ENCODE peak calls at places on chromosome X, in five cellular contexts. One of them, this sample, is unnamed.

GRCh38 chrX:47573334-47574095 is 8.7 kb upstream of the TIMP1 start:
- DNase-seq in uterus: peak
- DNase-seq in body of pancreas: peak
- DNase-seq in IMR-90: peak
- DNase-seq in A549: no peak
- DNase-seq in this sample: no peak

GRCh38 chrX:16585486-16586370 is 64.2 kb upstream of the S100G start:
- DNase-seq in uterus: no peak
- DNase-seq in IMR-90: no peak
- DNase-seq in A549: no peak
- DNase-seq in body of pancreas: no peak
- DNase-seq in this sample: no peak

GRCh38 chrX:150086371-150086770 is 148.1 kb upstream of the EOLA2 start:
- DNase-seq in body of pancreas: no peak
- DNase-seq in IMR-90: no peak
- DNase-seq in A549: no peak
- DNase-seq in uterus: no peak
- DNase-seq in this sample: no peak

GRCh38 chrX:108186811-108187210 is 95.2 kb downstream of the ATG4A start:
- DNase-seq in A549: peak
- DNase-seq in uterus: no peak
- DNase-seq in IMR-90: peak
- DNase-seq in body of pancreas: no peak
- DNase-seq in this sample: no peak

GRCh38 chrX:3244955-3245354 is 101.5 kb downstream of the MXRA5 start:
- DNase-seq in body of pancreas: no peak
- DNase-seq in uterus: no peak
- DNase-seq in IMR-90: no peak
- DNase-seq in A549: peak
- DNase-seq in this sample: peak

GRCh38 chrX:10387011-10387410 is 230.2 kb downstream of the CLCN4 start:
- DNase-seq in uterus: no peak
- DNase-seq in A549: no peak
- DNase-seq in body of pancreas: no peak
- DNase-seq in IMR-90: peak
- DNase-seq in this sample: no peak

GRCh38 chrX:50581405-50581804 is 110.8 kb upstream of the DGKK start:
- DNase-seq in IMR-90: no peak
- DNase-seq in uterus: no peak
- DNase-seq in body of pancreas: no peak
- DNase-seq in A549: no peak
- DNase-seq in this sample: no peak

GRCh38 chrX:26442340-26442739 is 226.4 kb downstream of the MAGEB5 start:
- DNase-seq in body of pancreas: peak
- DNase-seq in uterus: no peak
- DNase-seq in IMR-90: peak
- DNase-seq in A549: peak
- DNase-seq in this sample: no peak

GRCh38 chrX:142095816-142096215 is 109.3 kb downstream of the MAGEC2 start:
- DNase-seq in A549: no peak
- DNase-seq in IMR-90: no peak
- DNase-seq in uterus: no peak
- DNase-seq in body of pancreas: no peak
- DNase-seq in this sample: no peak

GRCh38 chrX:48045410-48046311 is 25.8 kb downstream of the ZNF630 start:
- DNase-seq in body of pancreas: peak
- DNase-seq in uterus: peak
- DNase-seq in IMR-90: peak
- DNase-seq in A549: no peak
- DNase-seq in this sample: peak

GRCh38 chrX:118156254-118156952 is 39.8 kb upstream of the KLHL13 start:
- DNase-seq in IMR-90: no peak
- DNase-seq in uterus: no peak
- DNase-seq in A549: no peak
- DNase-seq in body of pancreas: peak
- DNase-seq in this sample: no peak

GRCh38 chrX:146854281-146854680 is 39.7 kb upstream of the CXorf51A start:
- DNase-seq in uterus: no peak
- DNase-seq in IMR-90: no peak
- DNase-seq in body of pancreas: no peak
- DNase-seq in A549: no peak
- DNase-seq in this sample: no peak

GRCh38 chrX:9241427-9241826 is 207.5 kb upstream of the FAM9B start:
- DNase-seq in body of pancreas: no peak
- DNase-seq in uterus: no peak
- DNase-seq in IMR-90: no peak
- DNase-seq in A549: no peak
- DNase-seq in this sample: no peak

GRCh38 chrX:110317079-110317819 is 636 bp downstream of the AMMECR1 start:
- DNase-seq in IMR-90: no peak
- DNase-seq in A549: peak
- DNase-seq in uterus: peak
- DNase-seq in body of pancreas: peak
- DNase-seq in this sample: peak

GRCh38 chrX:9312922-9313867 is 151.7 kb upstream of the TBL1X start:
- DNase-seq in uterus: no peak
- DNase-seq in body of pancreas: peak
- DNase-seq in IMR-90: no peak
- DNase-seq in A549: peak
- DNase-seq in this sample: peak

GRCh38 chrX:72027024-72027913 is 104.4 kb downstream of the RTL5 start:
- DNase-seq in uterus: no peak
- DNase-seq in IMR-90: no peak
- DNase-seq in body of pancreas: no peak
- DNase-seq in A549: no peak
- DNase-seq in this sample: no peak

GRCh38 chrX:78329486-78329885 is 2.1 kb upstream of the CYSLTR1 start:
- DNase-seq in body of pancreas: no peak
- DNase-seq in uterus: no peak
- DNase-seq in A549: no peak
- DNase-seq in IMR-90: no peak
- DNase-seq in this sample: no peak

GRCh38 chrX:17082831-17083230 is 136.4 kb downstream of the REPS2 start:
- DNase-seq in uterus: no peak
- DNase-seq in body of pancreas: peak
- DNase-seq in A549: peak
- DNase-seq in IMR-90: no peak
- DNase-seq in this sample: peak

GRCh38 chrX:8484360-8484759 is 19.7 kb downstream of the VCX3B start:
- DNase-seq in uterus: no peak
- DNase-seq in A549: no peak
- DNase-seq in IMR-90: no peak
- DNase-seq in body of pancreas: no peak
- DNase-seq in this sample: no peak

GRCh38 chrX:20347486-20347885 is 80.8 kb upstream of the RPS6KA3 start:
- DNase-seq in A549: no peak
- DNase-seq in body of pancreas: no peak
- DNase-seq in uterus: no peak
- DNase-seq in IMR-90: peak
- DNase-seq in this sample: no peak

GRCh38 chrX:134885336-134886016 is 105.3 kb upstream of the SMIM10 start:
- DNase-seq in body of pancreas: no peak
- DNase-seq in A549: no peak
- DNase-seq in IMR-90: no peak
- DNase-seq in uterus: no peak
- DNase-seq in this sample: no peak

GRCh38 chrX:48919360-48919821 is 567 bp upstream of the PIM2 start:
- DNase-seq in uterus: no peak
- DNase-seq in body of pancreas: no peak
- DNase-seq in IMR-90: no peak
- DNase-seq in A549: no peak
- DNase-seq in this sample: peak

GRCh38 chrX:129652565-129653169 is 2.1 kb downstream of the APLN start:
- DNase-seq in body of pancreas: no peak
- DNase-seq in uterus: no peak
- DNase-seq in IMR-90: no peak
- DNase-seq in A549: no peak
- DNase-seq in this sample: no peak
- TF ChIP-seq POLR2A in body of pancreas: no peak
- TF ChIP-seq POLR2A in uterus: no peak
- TF ChIP-seq POLR2A in IMR-90: no peak
- TF ChIP-seq POLR2A in A549: no peak
- TF ChIP-seq POLR2A in this sample: no peak

GRCh38 chrX:44906041-44906440 is 33.1 kb downstream of the KDM6A start:
- DNase-seq in IMR-90: no peak
- DNase-seq in body of pancreas: no peak
- DNase-seq in A549: no peak
- DNase-seq in uterus: no peak
- DNase-seq in this sample: no peak

GRCh38 chrX:44903107-44903506 is 30.1 kb downstream of the KDM6A start:
- DNase-seq in uterus: no peak
- DNase-seq in IMR-90: peak
- DNase-seq in A549: peak
- DNase-seq in body of pancreas: no peak
- DNase-seq in this sample: no peak

GRCh38 chrX:44906542-44906941 is 33.6 kb downstream of the KDM6A start:
- DNase-seq in A549: no peak
- DNase-seq in body of pancreas: no peak
- DNase-seq in uterus: no peak
- DNase-seq in IMR-90: no peak
- DNase-seq in this sample: no peak

GRCh38 chrX:44903842-44904530 is 31.0 kb downstream of the KDM6A start:
- DNase-seq in body of pancreas: no peak
- DNase-seq in A549: no peak
- DNase-seq in IMR-90: no peak
- DNase-seq in uterus: no peak
- DNase-seq in this sample: no peak

DNA sequence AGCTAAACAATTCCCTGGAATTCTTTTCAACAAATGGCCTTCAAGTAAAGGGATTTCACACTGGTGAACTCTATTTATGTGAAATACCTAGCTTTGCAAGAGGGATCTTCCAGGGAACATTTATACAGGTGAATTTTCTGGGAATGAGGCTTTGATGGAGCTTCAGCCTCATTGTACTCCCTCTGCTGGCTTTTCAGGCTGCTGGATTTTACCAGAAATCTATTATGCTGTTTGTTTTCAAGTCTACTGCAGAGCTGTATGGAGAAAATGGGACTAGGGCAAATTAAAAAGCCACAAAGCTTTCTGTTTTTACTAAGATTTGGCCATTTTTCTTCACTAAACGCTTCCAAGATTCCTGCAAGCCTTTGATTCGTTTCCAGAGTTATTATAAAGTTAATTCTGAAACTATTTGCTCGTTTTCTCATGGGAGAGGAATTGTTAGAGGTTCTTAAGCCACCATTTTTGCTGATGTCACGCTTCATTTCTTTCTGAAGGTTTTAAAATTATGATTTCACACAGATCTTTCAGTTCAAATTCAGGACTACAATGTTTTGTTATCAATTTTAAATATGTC is 31.6 kb downstream of the KDM6A start:
- DNase-seq in A549: no peak
- DNase-seq in body of pancreas: no peak
- DNase-seq in uterus: no peak
- DNase-seq in IMR-90: no peak
- DNase-seq in this sample: no peak
- H3K4me3 ChIP-seq in A549: no peak
- H3K4me3 ChIP-seq in body of pancreas: no peak
- H3K4me3 ChIP-seq in uterus: no peak
- H3K4me3 ChIP-seq in IMR-90: no peak
- H3K4me3 ChIP-seq in this sample: no peak

GRCh38 chrX:154804957-154805695 is at the start of gene MPP1:
- DNase-seq in uterus: peak
- DNase-seq in IMR-90: peak
- DNase-seq in A549: peak
- DNase-seq in body of pancreas: peak
- DNase-seq in this sample: peak
- TF ChIP-seq POLR2A in uterus: peak
- TF ChIP-seq POLR2A in IMR-90: no peak
- TF ChIP-seq POLR2A in A549: no peak
- TF ChIP-seq POLR2A in body of pancreas: peak
- TF ChIP-seq POLR2A in this sample: peak

GRCh38 chrX:154547245-154548027 is at the start of gene IKBKG:
- DNase-seq in uterus: peak
- DNase-seq in body of pancreas: peak
- DNase-seq in IMR-90: peak
- DNase-seq in A549: peak
- DNase-seq in this sample: peak

GRCh38 chrX:154544885-154545284 is 1.8 kb downstream of the G6PD start:
- DNase-seq in IMR-90: no peak
- DNase-seq in body of pancreas: no peak
- DNase-seq in uterus: no peak
- DNase-seq in A549: no peak
- DNase-seq in this sample: no peak

GRCh38 chrX:154546354-154547244 is at the start of gene G6PD:
- DNase-seq in IMR-90: peak
- DNase-seq in uterus: no peak
- DNase-seq in body of pancreas: peak
- DNase-seq in A549: peak
- DNase-seq in this sample: peak

GRCh38 chrX:154548028-154548316 is 552 bp downstream of the IKBKG start:
- DNase-seq in body of pancreas: no peak
- DNase-seq in IMR-90: peak
- DNase-seq in uterus: no peak
- DNase-seq in A549: no peak
- DNase-seq in this sample: no peak

GRCh38 chrX:154545673-154546274 is 872 bp downstream of the G6PD start:
- DNase-seq in uterus: no peak
- DNase-seq in body of pancreas: no peak
- DNase-seq in A549: peak
- DNase-seq in IMR-90: no peak
- DNase-seq in this sample: no peak
- H3K4me3 ChIP-seq in uterus: peak
- H3K4me3 ChIP-seq in body of pancreas: no peak
- H3K4me3 ChIP-seq in A549: peak
- H3K4me3 ChIP-seq in IMR-90: peak
- H3K4me3 ChIP-seq in this sample: peak

GRCh38 chrX:7028246-7028645 is 119.3 kb upstream of the STS start:
- DNase-seq in body of pancreas: no peak
- DNase-seq in IMR-90: peak
- DNase-seq in uterus: no peak
- DNase-seq in A549: no peak
- DNase-seq in this sample: no peak
- TF ChIP-seq POLR2A in body of pancreas: no peak
- TF ChIP-seq POLR2A in IMR-90: no peak
- TF ChIP-seq POLR2A in uterus: no peak
- TF ChIP-seq POLR2A in A549: no peak
- TF ChIP-seq POLR2A in this sample: no peak

GRCh38 chrX:153828308-153828707 is 2.0 kb downstream of the PDZD4 start:
- DNase-seq in IMR-90: no peak
- DNase-seq in uterus: peak
- DNase-seq in body of pancreas: no peak
- DNase-seq in A549: no peak
- DNase-seq in this sample: no peak
- H3K4me3 ChIP-seq in IMR-90: no peak
- H3K4me3 ChIP-seq in uterus: peak
- H3K4me3 ChIP-seq in body of pancreas: no peak
- H3K4me3 ChIP-seq in A549: peak
- H3K4me3 ChIP-seq in this sample: no peak

GRCh38 chrX:119468930-119469635 is 839 bp downstream of the SLC25A5 start:
- DNase-seq in body of pancreas: peak
- DNase-seq in A549: peak
- DNase-seq in IMR-90: peak
- DNase-seq in uterus: peak
- DNase-seq in this sample: peak
- TF ChIP-seq POLR2A in body of pancreas: no peak
- TF ChIP-seq POLR2A in A549: peak
- TF ChIP-seq POLR2A in IMR-90: peak
- TF ChIP-seq POLR2A in uterus: peak
- TF ChIP-seq POLR2A in this sample: peak